ENCODE peak calls at places on chromosomes 5 and 9, in four cellular contexts. One of them, this sample, is unnamed.

GRCh38 chr9:19229725-19230355 is 653 bp upstream of the DENND4C start:
- DNase-seq in fibroblast of lung: no peak
- DNase-seq in transverse colon: peak; percentile 76
- DNase-seq in mammary epithelial cell: no peak
- DNase-seq in this sample: peak; percentile 53

GRCh38 chr5:132238169-132238744 is 10.6 kb upstream of the P4HA2 start:
- DNase-seq in fibroblast of lung: peak; percentile 69
- DNase-seq in transverse colon: peak; percentile 83
- DNase-seq in mammary epithelial cell: peak; percentile 50
- DNase-seq in this sample: peak; percentile 82

GRCh38 chr5:3324421-3325101 is 271.1 kb upstream of the IRX1 start:
- DNase-seq in mammary epithelial cell: no peak
- DNase-seq in transverse colon: no peak
- DNase-seq in fibroblast of lung: no peak
- DNase-seq in this sample: peak; percentile 14

GRCh38 chr5:172929371-172929838 is 29.8 kb upstream of the RPL26L1 start:
- DNase-seq in transverse colon: no peak
- DNase-seq in fibroblast of lung: peak; percentile 82
- DNase-seq in mammary epithelial cell: no peak
- DNase-seq in this sample: no peak

GRCh38 chr5:157387683-157388093 is 72.3 kb upstream of the NIPAL4 start:
- DNase-seq in mammary epithelial cell: peak; percentile 52
- DNase-seq in transverse colon: no peak
- DNase-seq in fibroblast of lung: peak; percentile 97
- DNase-seq in this sample: peak; percentile 73

GRCh38 chr5:66440202-66440680 is 156.0 kb upstream of the MAST4 start:
- DNase-seq in transverse colon: no peak
- DNase-seq in mammary epithelial cell: peak; percentile 53
- DNase-seq in fibroblast of lung: peak; percentile 44
- DNase-seq in this sample: no peak

GRCh38 chr5:177494356-177495195 is 2.8 kb downstream of the PDLIM7 start:
- DNase-seq in mammary epithelial cell: peak; percentile 89
- DNase-seq in transverse colon: peak; percentile 51
- DNase-seq in fibroblast of lung: peak; percentile 91
- DNase-seq in this sample: peak; percentile 90

GRCh38 chr9:127838375-127839078 is 15.9 kb downstream of the ENG start:
- DNase-seq in mammary epithelial cell: peak; percentile 50
- DNase-seq in transverse colon: peak; percentile 46
- DNase-seq in fibroblast of lung: peak; percentile 96
- DNase-seq in this sample: no peak

GRCh38 chr5:179549973-179550510 is 312 bp upstream of the RUFY1 start:
- DNase-seq in mammary epithelial cell: no peak
- DNase-seq in fibroblast of lung: peak; percentile 52
- DNase-seq in transverse colon: no peak
- DNase-seq in this sample: no peak

GRCh38 chr5:6183391-6184390 is 194.7 kb downstream of the MED10 start:
- DNase-seq in fibroblast of lung: no peak
- DNase-seq in mammary epithelial cell: no peak
- DNase-seq in transverse colon: no peak
- DNase-seq in this sample: no peak

GRCh38 chr5:16883801-16884200 is 52.3 kb downstream of the MYO10 start:
- DNase-seq in transverse colon: no peak
- DNase-seq in mammary epithelial cell: no peak
- DNase-seq in fibroblast of lung: no peak
- DNase-seq in this sample: peak; percentile 36

GRCh38 chr5:151155149-151155776 is 2.3 kb downstream of the ANXA6 start:
- DNase-seq in transverse colon: peak; percentile 55
- DNase-seq in mammary epithelial cell: no peak
- DNase-seq in fibroblast of lung: peak; percentile 22
- DNase-seq in this sample: no peak

GRCh38 chr5:175747539-175748060 is 89.7 kb downstream of the HRH2 start:
- DNase-seq in fibroblast of lung: no peak
- DNase-seq in mammary epithelial cell: no peak
- DNase-seq in transverse colon: no peak
- DNase-seq in this sample: no peak

GRCh38 chr9:12853021-12853420 is 78.2 kb downstream of the LURAP1L start:
- DNase-seq in transverse colon: no peak
- DNase-seq in mammary epithelial cell: no peak
- DNase-seq in fibroblast of lung: no peak
- DNase-seq in this sample: no peak

GRCh38 chr9:38643456-38644173 is 23.2 kb upstream of the ANKRD18A start:
- DNase-seq in transverse colon: no peak
- DNase-seq in mammary epithelial cell: no peak
- DNase-seq in fibroblast of lung: no peak
- DNase-seq in this sample: no peak

GRCh38 chr9:97307091-97307490 is 368 bp upstream of the CCDC180 start:
- DNase-seq in transverse colon: peak; percentile 65
- DNase-seq in mammary epithelial cell: peak; percentile 71
- DNase-seq in fibroblast of lung: peak; percentile 67
- DNase-seq in this sample: no peak

GRCh38 chr5:666816-667498 is 26.2 kb downstream of the TPPP start:
- DNase-seq in fibroblast of lung: no peak
- DNase-seq in mammary epithelial cell: no peak
- DNase-seq in transverse colon: no peak
- DNase-seq in this sample: no peak

GRCh38 chr9:96418920-96419690 is 935 bp upstream of the ZNF367 start:
- DNase-seq in fibroblast of lung: peak; percentile 35
- DNase-seq in mammary epithelial cell: peak; percentile 68
- DNase-seq in transverse colon: peak; percentile 86
- DNase-seq in this sample: peak; percentile 89

GRCh38 chr5:142777108-142777507 is 6.9 kb downstream of the ARHGAP26 start:
- DNase-seq in fibroblast of lung: no peak
- DNase-seq in mammary epithelial cell: no peak
- DNase-seq in transverse colon: no peak
- DNase-seq in this sample: no peak

GRCh38 chr9:134375430-134376385 is 49.5 kb downstream of the RXRA start:
- DNase-seq in fibroblast of lung: peak; percentile 43
- DNase-seq in mammary epithelial cell: no peak
- DNase-seq in transverse colon: no peak
- DNase-seq in this sample: peak; percentile 54

GRCh38 chr9:77707696-77708095 is 59.6 kb upstream of the GNA14 start:
- DNase-seq in mammary epithelial cell: peak; percentile 92
- DNase-seq in transverse colon: peak; percentile 51
- DNase-seq in fibroblast of lung: peak; percentile 98
- DNase-seq in this sample: peak; percentile 55

GRCh38 chr5:118598311-118598710 is 390.0 kb downstream of the DTWD2 start:
- DNase-seq in fibroblast of lung: no peak
- DNase-seq in mammary epithelial cell: no peak
- DNase-seq in transverse colon: no peak
- DNase-seq in this sample: no peak

GRCh38 chr5:95631991-95632675 is 12.2 kb downstream of the GPR150 start:
- DNase-seq in mammary epithelial cell: peak; percentile 54
- DNase-seq in transverse colon: peak; percentile 13
- DNase-seq in fibroblast of lung: no peak
- DNase-seq in this sample: no peak

GRCh38 chr9:133708770-133709611 is 29.2 kb downstream of the SARDH start:
- DNase-seq in mammary epithelial cell: no peak
- DNase-seq in fibroblast of lung: no peak
- DNase-seq in transverse colon: no peak
- DNase-seq in this sample: peak; percentile 88

GRCh38 chr9:14346301-14346721 is 32.4 kb upstream of the NFIB start:
- DNase-seq in transverse colon: no peak
- DNase-seq in fibroblast of lung: no peak
- DNase-seq in mammary epithelial cell: no peak
- DNase-seq in this sample: no peak

GRCh38 chr9:83544002-83544698 is 5.9 kb upstream of the FRMD3 start:
- DNase-seq in fibroblast of lung: peak; percentile 37
- DNase-seq in mammary epithelial cell: peak; percentile 68
- DNase-seq in transverse colon: peak; percentile 46
- DNase-seq in this sample: peak; percentile 66

GRCh38 chr9:34592895-34593601 is 3.5 kb upstream of the CNTFR start:
- DNase-seq in transverse colon: peak; percentile 56
- DNase-seq in fibroblast of lung: no peak
- DNase-seq in mammary epithelial cell: no peak
- DNase-seq in this sample: peak; percentile 44

GRCh38 chr9:1154739-1155138 is 104.6 kb downstream of the DMRT2 start:
- DNase-seq in fibroblast of lung: no peak
- DNase-seq in mammary epithelial cell: no peak
- DNase-seq in transverse colon: no peak
- DNase-seq in this sample: no peak

GRCh38 chr5:38673671-38674071 is 117.2 kb upstream of the LIFR start:
- DNase-seq in fibroblast of lung: no peak
- DNase-seq in transverse colon: no peak
- DNase-seq in mammary epithelial cell: peak; percentile 4
- DNase-seq in this sample: no peak

GRCh38 chr9:113568481-113569321 is 105.2 kb downstream of the RGS3 start:
- DNase-seq in fibroblast of lung: peak; percentile 45
- DNase-seq in transverse colon: no peak
- DNase-seq in mammary epithelial cell: no peak
- DNase-seq in this sample: peak; percentile 98

GRCh38 chr5:58259685-58260152 is 200.2 kb downstream of the PLK2 start:
- DNase-seq in transverse colon: no peak
- DNase-seq in fibroblast of lung: peak; percentile 58
- DNase-seq in mammary epithelial cell: peak; percentile 99
- DNase-seq in this sample: peak; percentile 62

GRCh38 chr5:159593518-159594073 is 263.3 kb upstream of the IL12B start:
- DNase-seq in transverse colon: no peak
- DNase-seq in mammary epithelial cell: no peak
- DNase-seq in fibroblast of lung: no peak
- DNase-seq in this sample: no peak

GRCh38 chr9:106130374-106130773 is 436.0 kb downstream of the TMEM38B start:
- DNase-seq in fibroblast of lung: no peak
- DNase-seq in mammary epithelial cell: no peak
- DNase-seq in transverse colon: no peak
- DNase-seq in this sample: no peak

GRCh38 chr5:143014017-143014651 is 244.0 kb downstream of the ARHGAP26 start:
- DNase-seq in fibroblast of lung: no peak
- DNase-seq in mammary epithelial cell: no peak
- DNase-seq in transverse colon: peak; percentile 19
- DNase-seq in this sample: peak; percentile 70

GRCh38 chr5:18563853-18564252 is 929.6 kb downstream of the TAF11L14 start:
- DNase-seq in mammary epithelial cell: no peak
- DNase-seq in transverse colon: no peak
- DNase-seq in fibroblast of lung: no peak
- DNase-seq in this sample: no peak

GRCh38 chr9:38284768-38285080 is 107.8 kb upstream of the ALDH1B1 start:
- DNase-seq in mammary epithelial cell: no peak
- DNase-seq in fibroblast of lung: no peak
- DNase-seq in transverse colon: no peak
- DNase-seq in this sample: no peak

GRCh38 chr5:177472460-177473441 is 683 bp downstream of the DBN1 start:
- DNase-seq in fibroblast of lung: no peak
- DNase-seq in transverse colon: peak; percentile 62
- DNase-seq in mammary epithelial cell: no peak
- DNase-seq in this sample: peak; percentile 90

GRCh38 chr5:102823441-102823874 is 68.4 kb downstream of the PAM start:
- DNase-seq in fibroblast of lung: peak; percentile 28
- DNase-seq in mammary epithelial cell: no peak
- DNase-seq in transverse colon: no peak
- DNase-seq in this sample: no peak

GRCh38 chr5:13653709-13654108 is 290.8 kb downstream of the DNAH5 start:
- DNase-seq in transverse colon: no peak
- DNase-seq in mammary epithelial cell: peak; percentile 64
- DNase-seq in fibroblast of lung: no peak
- DNase-seq in this sample: no peak
- H3K4me1 ChIP-seq in transverse colon: no peaks in the 10 kb centered on the region
- H3K4me1 ChIP-seq in mammary epithelial cell: peaks cover 21% of the 10 kb centered on the region
- H3K4me1 ChIP-seq in fibroblast of lung: no peaks in the 10 kb centered on the region
- H3K4me1 ChIP-seq in this sample: no peaks in the 10 kb centered on the region

GRCh38 chr5:107476783-107477182 is 194.0 kb downstream of the EFNA5 start:
- DNase-seq in fibroblast of lung: no peak
- DNase-seq in transverse colon: peak; percentile 21
- DNase-seq in mammary epithelial cell: no peak
- DNase-seq in this sample: no peak
- H3K4me1 ChIP-seq in fibroblast of lung: no peaks in the 10 kb centered on the region
- H3K4me1 ChIP-seq in transverse colon: peaks cover 16% of the 10 kb centered on the region
- H3K4me1 ChIP-seq in mammary epithelial cell: peaks cover 39% of the 10 kb centered on the region
- H3K4me1 ChIP-seq in this sample: no peaks in the 10 kb centered on the region

GRCh38 chr9:128920381-128921058 is at the start of gene PHYHD1:
- DNase-seq in mammary epithelial cell: no peak
- DNase-seq in fibroblast of lung: peak; percentile 87
- DNase-seq in transverse colon: no peak
- DNase-seq in this sample: peak; percentile 80
- H3K4me1 ChIP-seq in mammary epithelial cell: peaks cover 21% of the 10 kb centered on the region
- H3K4me1 ChIP-seq in fibroblast of lung: peaks cover 24% of the 10 kb centered on the region
- H3K4me1 ChIP-seq in transverse colon: peaks cover 46% of the 10 kb centered on the region
- H3K4me1 ChIP-seq in this sample: peaks cover 10% of the 10 kb centered on the region

GRCh38 chr9:136050706-136051567 is 44.2 kb downstream of the NACC2 start:
- DNase-seq in fibroblast of lung: no peak
- DNase-seq in transverse colon: no peak
- DNase-seq in mammary epithelial cell: peak; percentile 56
- DNase-seq in this sample: peak; percentile 39
- H3K4me1 ChIP-seq in fibroblast of lung: peaks cover 11% of the 10 kb centered on the region
- H3K4me1 ChIP-seq in transverse colon: peaks cover 49% of the 10 kb centered on the region
- H3K4me1 ChIP-seq in mammary epithelial cell: peaks cover 44% of the 10 kb centered on the region
- H3K4me1 ChIP-seq in this sample: peaks cover 17% of the 10 kb centered on the region

DNA sequence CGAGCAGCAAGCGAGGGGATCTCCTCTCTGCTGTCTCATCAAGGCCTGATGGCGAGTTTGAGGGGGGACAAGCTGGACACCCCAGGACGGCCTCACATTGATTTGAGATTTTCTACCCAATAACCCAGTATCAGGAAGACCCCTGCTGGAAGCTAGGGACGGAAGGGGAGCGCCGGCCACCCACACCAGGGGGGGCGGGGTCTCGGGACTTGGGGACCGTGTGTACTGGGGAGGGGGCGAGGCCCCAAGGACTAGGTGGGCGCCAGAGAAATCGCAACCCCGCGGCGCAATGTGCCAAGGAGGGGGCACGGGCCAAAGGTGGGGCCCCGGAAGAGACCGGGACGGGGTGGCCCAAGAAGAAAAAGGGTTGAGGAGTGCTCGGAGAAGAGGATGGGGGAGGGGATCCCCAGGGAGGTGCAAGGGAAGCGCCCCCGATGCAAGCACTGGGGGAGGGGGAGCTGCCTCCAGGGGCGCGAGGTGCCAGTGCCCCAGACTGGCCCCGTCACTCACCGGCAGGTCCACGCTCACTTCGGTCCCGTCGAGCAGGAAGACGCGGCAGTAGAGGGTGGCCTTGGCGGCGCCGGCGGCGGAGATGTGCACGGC is 1.1 kb downstream of the EPB41L4B start:
- DNase-seq in mammary epithelial cell: no peak
- DNase-seq in fibroblast of lung: no peak
- DNase-seq in transverse colon: peak; percentile 28
- DNase-seq in this sample: no peak
- H3K4me1 ChIP-seq in mammary epithelial cell: peaks cover 47% of the 10 kb centered on the region
- H3K4me1 ChIP-seq in fibroblast of lung: no peaks in the 10 kb centered on the region
- H3K4me1 ChIP-seq in transverse colon: peaks cover 26% of the 10 kb centered on the region
- H3K4me1 ChIP-seq in this sample: no peaks in the 10 kb centered on the region

GRCh38 chr9:109100543-109101201 is 19.1 kb downstream of the TMEM245 start:
- DNase-seq in mammary epithelial cell: no peak
- DNase-seq in fibroblast of lung: no peak
- DNase-seq in transverse colon: no peak
- DNase-seq in this sample: no peak
- H3K4me1 ChIP-seq in mammary epithelial cell: peaks cover 38% of the 10 kb centered on the region
- H3K4me1 ChIP-seq in fibroblast of lung: peaks cover 10% of the 10 kb centered on the region
- H3K4me1 ChIP-seq in transverse colon: peaks cover 39% of the 10 kb centered on the region
- H3K4me1 ChIP-seq in this sample: peaks cover 19% of the 10 kb centered on the region

GRCh38 chr9:88922091-88922490 is 69.2 kb upstream of the S1PR3 start:
- DNase-seq in mammary epithelial cell: no peak
- DNase-seq in transverse colon: peak; percentile 29
- DNase-seq in fibroblast of lung: no peak
- DNase-seq in this sample: no peak
- H3K4me1 ChIP-seq in mammary epithelial cell: no peaks in the 10 kb centered on the region
- H3K4me1 ChIP-seq in transverse colon: no peaks in the 10 kb centered on the region
- H3K4me1 ChIP-seq in fibroblast of lung: no peaks in the 10 kb centered on the region
- H3K4me1 ChIP-seq in this sample: no peaks in the 10 kb centered on the region